ENCODE peak calls at places on chromosomes 6 and 20, in six cellular contexts. One of them, this sample, is unnamed.

GRCh38 chr20:41131594-41132387 is 5.6 kb upstream of the PLCG1 start:
- DNase-seq in stomach: no peak
- DNase-seq in endothelial cell: no peak
- DNase-seq in fibroblast of the aortic adventitia: no peak
- DNase-seq in MCF 10A: no peak
- DNase-seq in GM23338: no peak
- DNase-seq in this sample: no peak

GRCh38 chr6:55567558-55567957 is 11.4 kb downstream of the HMGCLL1 start:
- DNase-seq in MCF 10A: no peak
- DNase-seq in GM23338: no peak
- DNase-seq in stomach: no peak
- DNase-seq in fibroblast of the aortic adventitia: no peak
- DNase-seq in endothelial cell: no peak
- DNase-seq in this sample: no peak

GRCh38 chr6:21616005-21616404 is 22.5 kb downstream of the SOX4 start:
- DNase-seq in MCF 10A: no peak
- DNase-seq in fibroblast of the aortic adventitia: no peak
- DNase-seq in endothelial cell: peak; percentile 31
- DNase-seq in GM23338: no peak
- DNase-seq in stomach: no peak
- DNase-seq in this sample: no peak

GRCh38 chr6:165663736-165664552 is 903 bp upstream of the PDE10A start:
- DNase-seq in fibroblast of the aortic adventitia: no peak
- DNase-seq in MCF 10A: no peak
- DNase-seq in GM23338: peak; percentile 67
- DNase-seq in endothelial cell: peak; percentile 25
- DNase-seq in stomach: no peak
- DNase-seq in this sample: no peak

GRCh38 chr6:133814797-133815196 is 74.1 kb upstream of the TCF21 start:
- DNase-seq in stomach: no peak
- DNase-seq in GM23338: no peak
- DNase-seq in endothelial cell: no peak
- DNase-seq in fibroblast of the aortic adventitia: peak; percentile 79
- DNase-seq in MCF 10A: peak; percentile 85
- DNase-seq in this sample: peak; percentile 44

GRCh38 chr6:38319259-38320255 is 320.2 kb downstream of the BTBD9 start:
- DNase-seq in fibroblast of the aortic adventitia: no peak
- DNase-seq in endothelial cell: no peak
- DNase-seq in stomach: no peak
- DNase-seq in GM23338: peak; percentile 42
- DNase-seq in MCF 10A: peak; percentile 58
- DNase-seq in this sample: no peak

GRCh38 chr6:33552252-33552651 is 27.8 kb downstream of the BAK1 start:
- DNase-seq in endothelial cell: no peak
- DNase-seq in fibroblast of the aortic adventitia: no peak
- DNase-seq in GM23338: no peak
- DNase-seq in stomach: no peak
- DNase-seq in MCF 10A: no peak
- DNase-seq in this sample: no peak

GRCh38 chr6:109939654-109940053 is 38.5 kb upstream of the GPR6 start:
- DNase-seq in fibroblast of the aortic adventitia: peak; percentile 1
- DNase-seq in GM23338: no peak
- DNase-seq in stomach: no peak
- DNase-seq in endothelial cell: no peak
- DNase-seq in MCF 10A: peak; percentile 42
- DNase-seq in this sample: peak; percentile 60

GRCh38 chr6:128173290-128173689 is 272.4 kb upstream of the THEMIS start:
- DNase-seq in fibroblast of the aortic adventitia: no peak
- DNase-seq in endothelial cell: no peak
- DNase-seq in GM23338: no peak
- DNase-seq in stomach: no peak
- DNase-seq in MCF 10A: peak; percentile 8
- DNase-seq in this sample: no peak

GRCh38 chr6:5490495-5491069 is 229.3 kb downstream of the FARS2 start:
- DNase-seq in GM23338: no peak
- DNase-seq in stomach: no peak
- DNase-seq in endothelial cell: no peak
- DNase-seq in MCF 10A: no peak
- DNase-seq in fibroblast of the aortic adventitia: no peak
- DNase-seq in this sample: no peak

GRCh38 chr6:113508249-113508648 is 348.9 kb upstream of the MARCKS start:
- DNase-seq in stomach: no peak
- DNase-seq in MCF 10A: no peak
- DNase-seq in endothelial cell: no peak
- DNase-seq in fibroblast of the aortic adventitia: no peak
- DNase-seq in GM23338: no peak
- DNase-seq in this sample: no peak

GRCh38 chr20:4585104-4585753 is 136.5 kb upstream of the PRND start:
- DNase-seq in fibroblast of the aortic adventitia: no peak
- DNase-seq in MCF 10A: peak; percentile 76
- DNase-seq in stomach: no peak
- DNase-seq in endothelial cell: no peak
- DNase-seq in GM23338: peak; percentile 12
- DNase-seq in this sample: peak; percentile 60

GRCh38 chr6:160418370-160418769 is 70.2 kb downstream of the SLC22A3 start:
- DNase-seq in fibroblast of the aortic adventitia: no peak
- DNase-seq in GM23338: no peak
- DNase-seq in MCF 10A: no peak
- DNase-seq in endothelial cell: no peak
- DNase-seq in stomach: no peak
- DNase-seq in this sample: no peak

GRCh38 chr6:158211273-158212055 is 43.3 kb downstream of the GTF2H5 start:
- DNase-seq in fibroblast of the aortic adventitia: peak; percentile 66
- DNase-seq in endothelial cell: no peak
- DNase-seq in stomach: no peak
- DNase-seq in GM23338: no peak
- DNase-seq in MCF 10A: no peak
- DNase-seq in this sample: peak; percentile 4

GRCh38 chr6:161151660-161152526 is 122.0 kb downstream of the AGPAT4 start:
- DNase-seq in endothelial cell: no peak
- DNase-seq in stomach: no peak
- DNase-seq in GM23338: no peak
- DNase-seq in MCF 10A: no peak
- DNase-seq in fibroblast of the aortic adventitia: no peak
- DNase-seq in this sample: no peak

GRCh38 chr6:32613475-32613874 is 23.7 kb upstream of the HLA-DQA1 start:
- DNase-seq in MCF 10A: no peak
- DNase-seq in fibroblast of the aortic adventitia: no peak
- DNase-seq in endothelial cell: no peak
- DNase-seq in GM23338: no peak
- DNase-seq in stomach: no peak
- DNase-seq in this sample: no peak

GRCh38 chr6:75563032-75563431 is 38.6 kb upstream of the SENP6 start:
- DNase-seq in fibroblast of the aortic adventitia: peak; percentile 24
- DNase-seq in MCF 10A: peak; percentile 25
- DNase-seq in endothelial cell: no peak
- DNase-seq in stomach: no peak
- DNase-seq in GM23338: peak; percentile 83
- DNase-seq in this sample: peak; percentile 42

GRCh38 chr6:159105716-159106115 is 60.9 kb upstream of the TAGAP start:
- DNase-seq in GM23338: no peak
- DNase-seq in endothelial cell: no peak
- DNase-seq in fibroblast of the aortic adventitia: no peak
- DNase-seq in MCF 10A: no peak
- DNase-seq in stomach: no peak
- DNase-seq in this sample: no peak

GRCh38 chr6:27668442-27669275 is 195.8 kb upstream of the ZNF184 start:
- DNase-seq in GM23338: peak; percentile 88
- DNase-seq in fibroblast of the aortic adventitia: peak; percentile 61
- DNase-seq in MCF 10A: peak; percentile 75
- DNase-seq in endothelial cell: peak; percentile 59
- DNase-seq in stomach: no peak
- DNase-seq in this sample: peak; percentile 81

GRCh38 chr6:41941280-41942044 is at the start of gene CCND3:
- DNase-seq in endothelial cell: peak; percentile 76
- DNase-seq in MCF 10A: peak; percentile 88
- DNase-seq in stomach: peak; percentile 92
- DNase-seq in fibroblast of the aortic adventitia: peak; percentile 82
- DNase-seq in GM23338: peak; percentile 85
- DNase-seq in this sample: peak; percentile 87

GRCh38 chr6:133959667-133960368 is 6.8 kb downstream of the TBPL1 start:
- DNase-seq in stomach: no peak
- DNase-seq in MCF 10A: no peak
- DNase-seq in GM23338: no peak
- DNase-seq in fibroblast of the aortic adventitia: no peak
- DNase-seq in endothelial cell: no peak
- DNase-seq in this sample: no peak

GRCh38 chr6:29129326-29130012 is 21.6 kb downstream of the OR2J3 start:
- DNase-seq in stomach: no peak
- DNase-seq in endothelial cell: no peak
- DNase-seq in fibroblast of the aortic adventitia: no peak
- DNase-seq in GM23338: no peak
- DNase-seq in MCF 10A: no peak
- DNase-seq in this sample: no peak

GRCh38 chr20:47802226-47802920 is 17.1 kb upstream of the SULF2 start:
- DNase-seq in MCF 10A: no peak
- DNase-seq in stomach: no peak
- DNase-seq in GM23338: no peak
- DNase-seq in endothelial cell: no peak
- DNase-seq in fibroblast of the aortic adventitia: no peak
- DNase-seq in this sample: no peak

DNA sequence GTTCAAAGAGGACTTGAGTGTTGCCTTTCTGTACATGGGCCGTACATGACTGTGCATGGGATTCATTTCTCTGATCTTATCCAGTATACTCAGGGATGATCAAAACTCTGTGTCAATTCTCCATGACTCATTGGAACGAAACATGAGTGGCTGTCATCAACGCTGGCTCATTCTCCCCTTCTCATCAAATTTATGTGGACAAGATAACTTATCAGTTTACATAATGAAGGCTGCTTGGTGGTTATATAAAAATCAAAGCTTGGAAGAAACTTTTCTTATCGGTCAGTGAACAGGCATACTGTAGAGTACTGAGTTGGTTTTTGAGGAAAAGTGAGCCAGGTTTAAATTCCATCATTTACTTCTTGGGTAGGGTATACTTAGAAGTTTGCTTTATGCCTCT is 24.9 kb downstream of the CRISP1 start:
- DNase-seq in MCF 10A: no peak
- DNase-seq in GM23338: no peak
- DNase-seq in fibroblast of the aortic adventitia: no peak
- DNase-seq in endothelial cell: no peak
- DNase-seq in stomach: no peak
- DNase-seq in this sample: no peak
- TF ChIP-seq CTCF in MCF 10A: no peak
- TF ChIP-seq CTCF in GM23338: no peak
- TF ChIP-seq CTCF in fibroblast of the aortic adventitia: no peak
- TF ChIP-seq CTCF in endothelial cell: no peak
- TF ChIP-seq CTCF in stomach: no peak
- TF ChIP-seq CTCF in this sample: no peak

DNA sequence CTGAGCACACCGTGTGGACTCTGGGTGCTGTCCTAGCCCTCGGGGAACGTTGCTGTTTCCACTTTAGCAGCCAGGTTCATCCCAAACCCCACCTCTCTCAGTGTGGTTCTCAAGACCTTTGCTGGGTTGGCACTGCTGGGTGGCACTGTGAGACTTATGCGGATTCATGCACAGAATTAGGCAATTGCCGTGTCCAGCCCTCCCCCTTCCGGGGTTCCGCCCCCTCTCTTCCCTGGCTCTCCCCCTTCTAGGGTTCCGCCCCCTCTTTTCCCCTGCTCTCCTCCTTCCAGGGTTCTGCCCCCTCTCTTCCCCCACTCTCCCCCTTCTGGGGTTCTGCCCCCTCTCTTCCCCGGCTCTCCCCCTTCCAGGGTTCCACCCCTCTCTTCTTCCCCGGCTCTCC is 39.8 kb upstream of the SLCO4A1 start:
- DNase-seq in GM23338: no peak
- DNase-seq in fibroblast of the aortic adventitia: no peak
- DNase-seq in MCF 10A: peak; percentile 95
- DNase-seq in endothelial cell: no peak
- DNase-seq in stomach: peak; percentile 45
- DNase-seq in this sample: no peak
- TF ChIP-seq CTCF in GM23338: no peak
- TF ChIP-seq CTCF in fibroblast of the aortic adventitia: no peak
- TF ChIP-seq CTCF in MCF 10A: no peak
- TF ChIP-seq CTCF in endothelial cell: no peak
- TF ChIP-seq CTCF in stomach: no peak
- TF ChIP-seq CTCF in this sample: no peak

GRCh38 chr6:13767121-13767794 is 47.1 kb downstream of the MCUR1 start:
- DNase-seq in stomach: no peak
- DNase-seq in endothelial cell: no peak
- DNase-seq in GM23338: peak; percentile 59
- DNase-seq in fibroblast of the aortic adventitia: peak; percentile 57
- DNase-seq in MCF 10A: no peak
- DNase-seq in this sample: peak; percentile 36
- TF ChIP-seq CTCF in stomach: no peak
- TF ChIP-seq CTCF in endothelial cell: no peak
- TF ChIP-seq CTCF in GM23338: peak; percentile 62
- TF ChIP-seq CTCF in fibroblast of the aortic adventitia: no peak
- TF ChIP-seq CTCF in MCF 10A: no peak
- TF ChIP-seq CTCF in this sample: no peak

GRCh38 chr6:52053038-52053704 is 34.2 kb downstream of the PKHD1 start:
- DNase-seq in fibroblast of the aortic adventitia: no peak
- DNase-seq in MCF 10A: no peak
- DNase-seq in GM23338: no peak
- DNase-seq in endothelial cell: no peak
- DNase-seq in stomach: no peak
- DNase-seq in this sample: no peak

GRCh38 chr6:52050051-52050405 is 37.4 kb downstream of the PKHD1 start:
- DNase-seq in GM23338: no peak
- DNase-seq in MCF 10A: no peak
- DNase-seq in endothelial cell: no peak
- DNase-seq in stomach: no peak
- DNase-seq in fibroblast of the aortic adventitia: no peak
- DNase-seq in this sample: no peak

GRCh38 chr6:52046456-52046855 is 41.0 kb downstream of the PKHD1 start:
- DNase-seq in MCF 10A: no peak
- DNase-seq in fibroblast of the aortic adventitia: no peak
- DNase-seq in stomach: no peak
- DNase-seq in endothelial cell: no peak
- DNase-seq in GM23338: no peak
- DNase-seq in this sample: no peak

GRCh38 chr6:52045033-52045432 is 42.4 kb downstream of the PKHD1 start:
- DNase-seq in GM23338: no peak
- DNase-seq in fibroblast of the aortic adventitia: no peak
- DNase-seq in stomach: no peak
- DNase-seq in MCF 10A: no peak
- DNase-seq in endothelial cell: no peak
- DNase-seq in this sample: no peak

DNA sequence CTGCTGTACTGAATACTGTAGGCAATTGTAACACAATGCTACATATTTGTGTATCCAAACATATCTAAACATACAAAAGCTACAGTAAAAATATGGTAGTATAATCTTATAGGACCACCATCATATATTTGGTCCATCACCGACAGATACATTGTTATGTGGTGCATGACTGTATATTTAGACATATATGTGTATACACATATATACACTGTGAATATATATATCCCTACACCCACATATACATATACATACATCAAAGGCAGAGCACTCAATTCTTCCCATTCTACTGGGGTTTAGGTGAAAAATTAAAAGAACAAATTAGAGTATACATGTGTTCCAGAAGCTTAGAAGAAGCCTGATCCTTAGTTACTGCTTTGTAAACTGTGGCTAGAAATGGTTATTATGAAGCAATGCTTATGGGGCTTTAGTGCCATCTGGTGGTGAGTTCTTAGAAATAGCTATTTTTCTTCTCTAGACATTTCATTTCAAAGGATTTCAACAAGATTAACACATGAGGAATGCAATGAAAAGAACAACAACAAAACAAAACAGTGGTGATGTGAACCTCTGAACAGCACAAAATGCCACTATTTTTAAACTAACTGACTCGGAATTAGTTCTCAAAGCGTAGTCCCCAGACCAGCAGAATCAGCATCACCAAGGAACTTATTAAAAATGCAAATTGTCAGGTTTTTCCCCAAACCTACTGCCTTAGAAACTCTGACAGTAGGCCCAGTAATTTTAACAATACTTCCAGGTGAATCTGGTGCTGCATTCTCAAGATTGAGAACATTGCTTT is 38.0 kb downstream of the PKHD1 start:
- DNase-seq in endothelial cell: peak; percentile 20
- DNase-seq in MCF 10A: peak; percentile 50
- DNase-seq in GM23338: peak; percentile 77
- DNase-seq in fibroblast of the aortic adventitia: peak; percentile 58
- DNase-seq in stomach: no peak
- DNase-seq in this sample: peak; percentile 36
- TF ChIP-seq CTCF in endothelial cell: peak; percentile 59
- TF ChIP-seq CTCF in MCF 10A: peak; percentile 49
- TF ChIP-seq CTCF in GM23338: peak; percentile 68
- TF ChIP-seq CTCF in fibroblast of the aortic adventitia: peak; percentile 75
- TF ChIP-seq CTCF in stomach: peak; percentile 23
- TF ChIP-seq CTCF in this sample: peak; percentile 83

This sample was measured in HFFc6.